ENCODE peak calls at places on chromosomes 1 and 21, in seven cellular contexts. One of them, this sample, is unnamed.

GRCh38 chr1:19220991-19221390 is 10.9 kb upstream of the UBR4 start:
- DNase-seq in aorta: no peak
- DNase-seq in heart right ventricle: peak; percentile 13
- DNase-seq in body of pancreas: peak; percentile 7
- DNase-seq in lung: no peak
- DNase-seq in endothelial cell of umbilical vein: no peak
- DNase-seq in endodermal cell: no peak
- DNase-seq in this sample: no peak

GRCh38 chr21:39670741-39671140 is 58.0 kb downstream of the B3GALT5 start:
- DNase-seq in aorta: no peak
- DNase-seq in heart right ventricle: no peak
- DNase-seq in body of pancreas: no peak
- DNase-seq in lung: no peak
- DNase-seq in endothelial cell of umbilical vein: no peak
- DNase-seq in endodermal cell: peak; percentile 7
- DNase-seq in this sample: peak; percentile 55

GRCh38 chr1:229258031-229258850 is 12.7 kb upstream of the RAB4A start:
- DNase-seq in aorta: no peak
- DNase-seq in heart right ventricle: peak; percentile 67
- DNase-seq in body of pancreas: peak; percentile 77
- DNase-seq in lung: peak; percentile 66
- DNase-seq in endothelial cell of umbilical vein: peak; percentile 71
- DNase-seq in endodermal cell: peak; percentile 87
- DNase-seq in this sample: peak; percentile 37

GRCh38 chr1:46289976-46290375 is 13.4 kb downstream of the LRRC41 start:
- DNase-seq in aorta: no peak
- DNase-seq in heart right ventricle: no peak
- DNase-seq in body of pancreas: no peak
- DNase-seq in lung: no peak
- DNase-seq in endothelial cell of umbilical vein: no peak
- DNase-seq in endodermal cell: no peak
- DNase-seq in this sample: peak; percentile 24

GRCh38 chr1:53180226-53180625 is 16.4 kb upstream of the CPT2 start:
- DNase-seq in aorta: no peak
- DNase-seq in heart right ventricle: no peak
- DNase-seq in body of pancreas: no peak
- DNase-seq in lung: no peak
- DNase-seq in endothelial cell of umbilical vein: no peak
- DNase-seq in endodermal cell: no peak
- DNase-seq in this sample: no peak

GRCh38 chr1:244962140-244962539 is 97.8 kb upstream of the HNRNPU start:
- DNase-seq in aorta: no peak
- DNase-seq in heart right ventricle: no peak
- DNase-seq in body of pancreas: no peak
- DNase-seq in lung: no peak
- DNase-seq in endothelial cell of umbilical vein: no peak
- DNase-seq in endodermal cell: no peak
- DNase-seq in this sample: no peak

GRCh38 chr1:54498383-54499096 is 49.5 kb upstream of the ACOT11 start:
- DNase-seq in aorta: no peak
- DNase-seq in heart right ventricle: no peak
- DNase-seq in body of pancreas: no peak
- DNase-seq in lung: no peak
- DNase-seq in endothelial cell of umbilical vein: no peak
- DNase-seq in endodermal cell: peak; percentile 65
- DNase-seq in this sample: no peak

GRCh38 chr1:20100632-20101355 is 18.5 kb downstream of the PLA2G2D start:
- DNase-seq in aorta: peak; percentile 72
- DNase-seq in heart right ventricle: peak; percentile 44
- DNase-seq in body of pancreas: peak; percentile 25
- DNase-seq in lung: peak; percentile 54
- DNase-seq in endothelial cell of umbilical vein: peak; percentile 43
- DNase-seq in endodermal cell: peak; percentile 87
- DNase-seq in this sample: peak; percentile 43

GRCh38 chr1:77834771-77835334 is 53.6 kb upstream of the NEXN start:
- DNase-seq in aorta: no peak
- DNase-seq in heart right ventricle: peak; percentile 52
- DNase-seq in body of pancreas: peak; percentile 61
- DNase-seq in lung: no peak
- DNase-seq in endothelial cell of umbilical vein: peak; percentile 72
- DNase-seq in endodermal cell: no peak
- DNase-seq in this sample: peak; percentile 16

GRCh38 chr21:38880578-38880966 is 74.8 kb downstream of the ETS2 start:
- DNase-seq in aorta: no peak
- DNase-seq in heart right ventricle: no peak
- DNase-seq in body of pancreas: no peak
- DNase-seq in lung: no peak
- DNase-seq in endothelial cell of umbilical vein: no peak
- DNase-seq in endodermal cell: no peak
- DNase-seq in this sample: no peak

GRCh38 chr1:208251015-208251414 is 6.8 kb upstream of the PLXNA2 start:
- DNase-seq in aorta: no peak
- DNase-seq in heart right ventricle: no peak
- DNase-seq in body of pancreas: no peak
- DNase-seq in lung: no peak
- DNase-seq in endothelial cell of umbilical vein: no peak
- DNase-seq in endodermal cell: peak; percentile 44
- DNase-seq in this sample: no peak

GRCh38 chr1:21818661-21819060 is 6.6 kb downstream of the LDLRAD2 start:
- DNase-seq in aorta: no peak
- DNase-seq in heart right ventricle: no peak
- DNase-seq in body of pancreas: peak; percentile 41
- DNase-seq in lung: no peak
- DNase-seq in endothelial cell of umbilical vein: no peak
- DNase-seq in endodermal cell: peak; percentile 93
- DNase-seq in this sample: no peak

GRCh38 chr21:44927587-44928461 is 7.1 kb upstream of the ITGB2 start:
- DNase-seq in aorta: peak; percentile 79
- DNase-seq in heart right ventricle: no peak
- DNase-seq in body of pancreas: peak; percentile 43
- DNase-seq in lung: peak; percentile 60
- DNase-seq in endothelial cell of umbilical vein: no peak
- DNase-seq in endodermal cell: peak; percentile 86
- DNase-seq in this sample: peak; percentile 91

GRCh38 chr1:28358701-28359100 is 10.8 kb upstream of the PHACTR4 start:
- DNase-seq in aorta: no peak
- DNase-seq in heart right ventricle: no peak
- DNase-seq in body of pancreas: no peak
- DNase-seq in lung: no peak
- DNase-seq in endothelial cell of umbilical vein: no peak
- DNase-seq in endodermal cell: no peak
- DNase-seq in this sample: no peak

GRCh38 chr1:207702317-207702716 is 49.5 kb upstream of the CD46 start:
- DNase-seq in aorta: no peak
- DNase-seq in heart right ventricle: no peak
- DNase-seq in body of pancreas: no peak
- DNase-seq in lung: no peak
- DNase-seq in endothelial cell of umbilical vein: no peak
- DNase-seq in endodermal cell: no peak
- DNase-seq in this sample: no peak

GRCh38 chr1:247337250-247337746 is 5.6 kb upstream of the ZNF496 start:
- DNase-seq in aorta: no peak
- DNase-seq in heart right ventricle: peak; percentile 42
- DNase-seq in body of pancreas: no peak
- DNase-seq in lung: no peak
- DNase-seq in endothelial cell of umbilical vein: no peak
- DNase-seq in endodermal cell: no peak
- DNase-seq in this sample: no peak

GRCh38 chr1:205658943-205659581 is 21.2 kb downstream of the SLC45A3 start:
- DNase-seq in aorta: peak; percentile 95
- DNase-seq in heart right ventricle: peak; percentile 77
- DNase-seq in body of pancreas: peak; percentile 83
- DNase-seq in lung: peak; percentile 77
- DNase-seq in endothelial cell of umbilical vein: peak; percentile 70
- DNase-seq in endodermal cell: peak; percentile 96
- DNase-seq in this sample: peak; percentile 71

GRCh38 chr21:38938343-38938742 is 132.6 kb downstream of the ETS2 start:
- DNase-seq in aorta: no peak
- DNase-seq in heart right ventricle: no peak
- DNase-seq in body of pancreas: no peak
- DNase-seq in lung: no peak
- DNase-seq in endothelial cell of umbilical vein: no peak
- DNase-seq in endodermal cell: peak; percentile 61
- DNase-seq in this sample: peak; percentile 16

DNA sequence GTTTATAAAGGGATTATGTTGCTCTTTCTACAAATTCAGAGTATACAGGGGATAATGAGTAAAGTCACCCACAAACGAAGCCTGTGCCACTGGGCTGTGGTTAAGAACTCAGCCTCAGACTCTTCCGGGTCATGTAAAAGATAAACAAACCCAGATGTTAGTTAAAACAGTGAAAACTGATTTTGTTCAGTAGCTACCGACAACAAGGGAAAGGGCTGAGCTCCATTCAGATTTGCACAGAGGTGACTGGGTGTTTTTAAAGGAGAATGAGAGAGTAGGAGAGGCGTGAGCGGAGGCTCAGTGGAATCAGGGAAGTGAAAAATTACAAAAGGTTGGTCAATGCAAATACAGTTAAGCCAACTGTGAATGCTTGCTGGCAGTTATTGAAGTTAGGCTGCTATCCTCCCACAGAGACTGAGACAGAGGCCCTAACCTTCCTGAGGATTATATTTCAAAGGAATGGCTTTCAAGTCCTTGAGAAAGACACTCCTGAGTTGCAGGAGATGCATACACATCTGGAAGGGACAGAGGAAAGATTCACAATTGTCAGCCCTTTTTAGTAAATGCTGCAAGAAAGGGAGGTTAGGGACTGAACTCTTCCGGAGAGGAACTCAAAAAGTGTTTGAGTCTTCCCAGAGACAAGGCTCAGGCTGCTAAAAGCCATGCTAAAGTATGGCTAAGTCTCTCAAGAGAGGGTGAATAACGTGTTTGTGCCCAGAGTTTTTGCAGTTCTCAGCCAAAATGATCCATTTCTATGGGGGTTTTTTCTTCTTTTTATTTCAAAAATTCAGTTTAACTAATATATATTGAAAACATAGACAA is 29.8 kb upstream of the SAMD13 start:
- DNase-seq in aorta: no peak
- DNase-seq in heart right ventricle: no peak
- DNase-seq in body of pancreas: peak; percentile 10
- DNase-seq in lung: no peak
- DNase-seq in endothelial cell of umbilical vein: peak; percentile 14
- DNase-seq in endodermal cell: no peak
- DNase-seq in this sample: no peak
- H3K4me3 ChIP-seq in aorta: no peak overlapping the region
- H3K4me3 ChIP-seq in heart right ventricle: no peak overlapping the region
- H3K4me3 ChIP-seq in body of pancreas: no peak overlapping the region
- H3K4me3 ChIP-seq in lung: no peak overlapping the region
- H3K4me3 ChIP-seq in endothelial cell of umbilical vein: no peak overlapping the region
- H3K4me3 ChIP-seq in endodermal cell: no peak overlapping the region
- H3K4me3 ChIP-seq in this sample: no peak overlapping the region

GRCh38 chr1:184426278-184426674 is 39.4 kb downstream of the C1orf21 start:
- DNase-seq in aorta: no peak
- DNase-seq in heart right ventricle: no peak
- DNase-seq in body of pancreas: no peak
- DNase-seq in lung: no peak
- DNase-seq in endothelial cell of umbilical vein: no peak
- DNase-seq in endodermal cell: no peak
- DNase-seq in this sample: no peak
- H3K9me3 ChIP-seq in aorta: no peaks in the 10 kb centered on the region
- H3K9me3 ChIP-seq in heart right ventricle: no peaks in the 10 kb centered on the region
- H3K9me3 ChIP-seq in body of pancreas: no peaks in the 10 kb centered on the region
- H3K9me3 ChIP-seq in lung: no peaks in the 10 kb centered on the region
- H3K9me3 ChIP-seq in endothelial cell of umbilical vein: no peaks in the 10 kb centered on the region
- H3K9me3 ChIP-seq in endodermal cell: peaks cover 4% of the 10 kb centered on the region
- H3K9me3 ChIP-seq in this sample: no peaks in the 10 kb centered on the region

GRCh38 chr1:179798864-179799516 is 55.9 kb downstream of the FAM163A start:
- DNase-seq in aorta: no peak
- DNase-seq in heart right ventricle: no peak
- DNase-seq in body of pancreas: no peak
- DNase-seq in lung: no peak
- DNase-seq in endothelial cell of umbilical vein: no peak
- DNase-seq in endodermal cell: no peak
- DNase-seq in this sample: no peak
- H3K27me3 ChIP-seq in aorta: no peaks in the 10 kb centered on the region
- H3K27me3 ChIP-seq in heart right ventricle: no peaks in the 10 kb centered on the region
- H3K27me3 ChIP-seq in body of pancreas: no peaks in the 10 kb centered on the region
- H3K27me3 ChIP-seq in lung: no peaks in the 10 kb centered on the region
- H3K27me3 ChIP-seq in endothelial cell of umbilical vein: peaks cover 14% of the 10 kb centered on the region
- H3K27me3 ChIP-seq in endodermal cell: no peaks in the 10 kb centered on the region
- H3K27me3 ChIP-seq in this sample: no peaks in the 10 kb centered on the region

GRCh38 chr1:236084386-236084730 is 19.5 kb upstream of the NID1 start:
- DNase-seq in aorta: no peak
- DNase-seq in heart right ventricle: no peak
- DNase-seq in body of pancreas: no peak
- DNase-seq in lung: no peak
- DNase-seq in endothelial cell of umbilical vein: no peak
- DNase-seq in endodermal cell: no peak
- DNase-seq in this sample: no peak

GRCh38 chr1:236085545-236086159 is 20.8 kb upstream of the NID1 start:
- DNase-seq in aorta: no peak
- DNase-seq in heart right ventricle: no peak
- DNase-seq in body of pancreas: no peak
- DNase-seq in lung: no peak
- DNase-seq in endothelial cell of umbilical vein: no peak
- DNase-seq in endodermal cell: no peak
- DNase-seq in this sample: no peak

GRCh38 chr1:236089046-236089773 is 24.3 kb upstream of the NID1 start:
- DNase-seq in aorta: no peak
- DNase-seq in heart right ventricle: no peak
- DNase-seq in body of pancreas: no peak
- DNase-seq in lung: no peak
- DNase-seq in endothelial cell of umbilical vein: peak; percentile 20
- DNase-seq in endodermal cell: no peak
- DNase-seq in this sample: no peak

GRCh38 chr1:236083650-236084385 is 18.9 kb upstream of the NID1 start:
- DNase-seq in aorta: no peak
- DNase-seq in heart right ventricle: no peak
- DNase-seq in body of pancreas: no peak
- DNase-seq in lung: no peak
- DNase-seq in endothelial cell of umbilical vein: no peak
- DNase-seq in endodermal cell: no peak
- DNase-seq in this sample: no peak

DNA sequence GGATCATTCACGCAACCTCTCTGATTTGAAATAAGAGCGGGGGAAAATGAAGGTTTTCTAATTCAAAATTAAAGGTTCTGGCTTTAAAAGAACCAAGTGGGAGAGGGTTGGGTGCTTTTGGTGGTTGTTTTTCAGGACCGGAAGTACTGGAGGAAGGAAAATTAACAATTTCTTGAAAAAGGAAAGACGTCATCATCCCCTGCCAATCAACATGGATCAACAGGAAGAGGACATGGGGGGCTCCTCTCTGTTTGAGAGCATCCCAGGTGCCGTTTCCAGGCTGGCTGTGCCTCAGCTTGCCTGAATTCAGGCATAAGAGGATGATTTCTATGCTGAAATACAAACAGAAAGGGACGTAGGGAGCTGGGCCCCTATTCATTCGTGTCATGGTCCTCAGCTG is 21.6 kb upstream of the NID1 start:
- DNase-seq in aorta: no peak
- DNase-seq in heart right ventricle: no peak
- DNase-seq in body of pancreas: no peak
- DNase-seq in lung: no peak
- DNase-seq in endothelial cell of umbilical vein: no peak
- DNase-seq in endodermal cell: no peak
- DNase-seq in this sample: no peak
- H3K4me3 ChIP-seq in aorta: no peak overlapping the region
- H3K4me3 ChIP-seq in heart right ventricle: no peak overlapping the region
- H3K4me3 ChIP-seq in body of pancreas: no peak overlapping the region
- H3K4me3 ChIP-seq in lung: no peak overlapping the region
- H3K4me3 ChIP-seq in endothelial cell of umbilical vein: no peak overlapping the region
- H3K4me3 ChIP-seq in endodermal cell: no peak overlapping the region
- H3K4me3 ChIP-seq in this sample: no peak overlapping the region